ENCODE peak calls at places on chromosomes 1 and 21, in five cellular contexts. L is Peyer's patch, H is left ventricle myocardium inferior, O is cardiac muscle cell, N is dorsolateral prefrontal cortex. Y is an unnamed sample.

GRCh38 chr1:21497466-21498061 is 11.7 kb upstream of the ALPL start:
- DNase-seq in L (no peak), H (no peak), O (peak; percentile 44), N (no peak), Y (no peak)

GRCh38 chr1:78687914-78688313 is 38.3 kb downstream of the IFI44 start:
- DNase-seq in L (no peak), H (no peak), O (no peak), N (no peak), Y (no peak)

GRCh38 chr1:88873737-88874374 is 17.5 kb downstream of the GTF2B start:
- DNase-seq in L (no peak), H (no peak), O (no peak), N (no peak), Y (no peak)

GRCh38 chr1:27603320-27603961 is 503 bp downstream of the AHDC1 start:
- DNase-seq in L (peak; percentile 37), H (peak; percentile 49), O (peak; percentile 64), N (peak; percentile 45), Y (peak; percentile 96)

GRCh38 chr1:23134055-23134454 is 34.6 kb downstream of the LUZP1 start:
- DNase-seq in L (no peak), H (no peak), O (no peak), N (no peak), Y (no peak)

GRCh38 chr1:10561955-10562354 is 87.2 kb downstream of the PEX14 start:
- DNase-seq in L (no peak), H (no peak), O (no peak), N (no peak), Y (no peak)

GRCh38 chr1:209513226-209513625 is 70.3 kb upstream of the CAMK1G start:
- DNase-seq in L (no peak), H (no peak), O (peak; percentile 61), N (no peak), Y (peak; percentile 54)

GRCh38 chr1:58133562-58133961 is 413.0 kb downstream of the OMA1 start:
- DNase-seq in L (no peak), H (no peak), O (no peak), N (no peak), Y (no peak)

GRCh38 chr1:106937104-106937503 is 119.4 kb upstream of the PRMT6 start:
- DNase-seq in L (no peak), H (no peak), O (no peak), N (no peak), Y (no peak)

GRCh38 chr1:26399034-26399433 is 11.6 kb upstream of the LIN28A start:
- DNase-seq in L (no peak), H (no peak), O (no peak), N (no peak), Y (peak; percentile 56)

GRCh38 chr1:30034627-30035521 is 688.5 kb downstream of the MATN1 start:
- DNase-seq in L (no peak), H (no peak), O (no peak), N (peak; percentile 15), Y (no peak)

GRCh38 chr1:21586926-21587601 is 77.8 kb downstream of the ALPL start:
- DNase-seq in L (peak; percentile 18), H (peak; percentile 47), O (peak; percentile 60), N (peak; percentile 60), Y (peak; percentile 100)

GRCh38 chr1:12525311-12526181 is 92.5 kb downstream of the DHRS3 start:
- DNase-seq in L (no peak), H (peak; percentile 35), O (no peak), N (no peak), Y (peak; percentile 72)

GRCh38 chr1:100423832-100424337 is 71.6 kb downstream of the CDC14A start:
- DNase-seq in L (peak; percentile 26), H (no peak), O (no peak), N (no peak), Y (no peak)

GRCh38 chr1:68051475-68051874 is 1.0 kb upstream of the DIRAS3 start:
- DNase-seq in L (no peak), H (peak; percentile 38), O (peak; percentile 78), N (no peak), Y (peak; percentile 91)

GRCh38 chr21:45601551-45601950 is 42.0 kb upstream of the PCBP3 start:
- DNase-seq in L (no peak), H (no peak), O (no peak), N (no peak), Y (peak; percentile 35)

GRCh38 chr1:116847688-116848531 is 61.8 kb upstream of the PTGFRN start:
- DNase-seq in L (no peak), H (peak; percentile 53), O (no peak), N (no peak), Y (no peak)

GRCh38 chr1:241603626-241604337 is 36.4 kb downstream of the CHML start:
- DNase-seq in L (no peak), H (no peak), O (no peak), N (no peak), Y (no peak)

GRCh38 chr1:12636098-12636950 is 7.6 kb upstream of the AADACL4 start:
- DNase-seq in L (no peak), H (peak; percentile 69), O (no peak), N (no peak), Y (peak; percentile 95)

GRCh38 chr1:69569983-69570755 is 2.4 kb downstream of the LRRC7 start:
- DNase-seq in L (no peak), H (no peak), O (peak; percentile 13), N (peak; percentile 22), Y (peak; percentile 62)

GRCh38 chr1:15111597-15111996 is 42.0 kb upstream of the TMEM51 start:
- DNase-seq in L (no peak), H (no peak), O (no peak), N (no peak), Y (peak; percentile 29)

GRCh38 chr1:50279622-50280320 is 143.5 kb downstream of the DMRTA2 start:
- DNase-seq in L (no peak), H (peak; percentile 20), O (peak; percentile 73), N (no peak), Y (no peak)
- TF ChIP-seq CTCF in L (no peak), H (no peak), O (no peak), N (no peak), Y (no peak)

GRCh38 chr1:1941868-1942752 is 23.0 kb upstream of the TMEM52 start:
- DNase-seq in L (no peak), H (no peak), O (no peak), N (no peak), Y (no peak)

GRCh38 chr1:1945782-1946393 is 26.8 kb upstream of the TMEM52 start:
- DNase-seq in L (no peak), H (no peak), O (no peak), N (no peak), Y (no peak)

GRCh38 chr1:1941211-1941841 is 22.2 kb upstream of the TMEM52 start:
- DNase-seq in L (no peak), H (no peak), O (no peak), N (no peak), Y (no peak)

GRCh38 chr1:1943834-1944570 is 24.9 kb upstream of the TMEM52 start:
- DNase-seq in L (peak; percentile 48), H (no peak), O (peak; percentile 73), N (peak; percentile 57), Y (peak; percentile 97)

GRCh38 chr1:1942753-1943656 is 23.9 kb upstream of the TMEM52 start:
- DNase-seq in L (no peak), H (no peak), O (no peak), N (no peak), Y (no peak)
- H3K27ac ChIP-seq in L (no peak overlapping the region), H (no peak overlapping the region), O (no peak overlapping the region), N (no peak overlapping the region), Y (no peak overlapping the region)

GRCh38 chr1:56978819-56979218 is 13.0 kb upstream of the C8B start:
- DNase-seq in L (no peak), H (no peak), O (no peak), N (no peak), Y (no peak)
- TF ChIP-seq CTCF in L (no peak), H (no peak), O (no peak), N (no peak), Y (no peak)

DNA sequence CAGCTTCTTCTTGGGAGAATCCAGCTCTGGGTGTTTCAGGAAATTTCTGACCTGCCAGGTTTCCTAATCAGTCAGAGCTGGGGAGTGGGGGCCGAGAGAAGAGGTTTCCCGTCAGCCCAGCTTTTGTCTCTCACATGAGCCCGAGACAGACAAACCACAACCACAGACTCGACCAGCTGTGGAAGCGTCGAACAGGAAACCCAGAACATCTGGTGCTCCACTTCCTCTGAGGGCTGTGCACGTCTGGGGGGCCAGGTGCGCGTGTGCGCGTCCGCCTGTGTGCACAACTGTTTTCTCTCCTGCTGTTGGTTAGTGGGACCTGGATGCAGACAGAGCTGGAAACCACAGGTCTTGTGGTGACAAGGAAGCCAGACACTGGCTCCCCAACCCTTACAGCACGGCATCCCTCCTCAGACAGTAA is 113.0 kb upstream of the SLC25A33 start:
- DNase-seq in L (peak; percentile 93), H (no peak), O (no peak), N (no peak), Y (no peak)
- H3K27ac ChIP-seq in L (peak overlapping the region; percentile 37), H (no peak overlapping the region), O (no peak overlapping the region), N (no peak overlapping the region), Y (no peak overlapping the region)

GRCh38 chr21:43775190-43775589 is 918 bp downstream of the CSTB start:
- DNase-seq in L (no peak), H (no peak), O (no peak), N (no peak), Y (no peak)

GRCh38 chr21:43774163-43774562 is 1.9 kb downstream of the CSTB start:
- DNase-seq in L (no peak), H (no peak), O (no peak), N (no peak), Y (no peak)

GRCh38 chr21:43778469-43779335 is 2.6 kb upstream of the CSTB start:
- DNase-seq in L (no peak), H (no peak), O (no peak), N (no peak), Y (no peak)

GRCh38 chr21:43777953-43778352 is 1.8 kb upstream of the CSTB start:
- DNase-seq in L (no peak), H (no peak), O (no peak), N (no peak), Y (no peak)

DNA sequence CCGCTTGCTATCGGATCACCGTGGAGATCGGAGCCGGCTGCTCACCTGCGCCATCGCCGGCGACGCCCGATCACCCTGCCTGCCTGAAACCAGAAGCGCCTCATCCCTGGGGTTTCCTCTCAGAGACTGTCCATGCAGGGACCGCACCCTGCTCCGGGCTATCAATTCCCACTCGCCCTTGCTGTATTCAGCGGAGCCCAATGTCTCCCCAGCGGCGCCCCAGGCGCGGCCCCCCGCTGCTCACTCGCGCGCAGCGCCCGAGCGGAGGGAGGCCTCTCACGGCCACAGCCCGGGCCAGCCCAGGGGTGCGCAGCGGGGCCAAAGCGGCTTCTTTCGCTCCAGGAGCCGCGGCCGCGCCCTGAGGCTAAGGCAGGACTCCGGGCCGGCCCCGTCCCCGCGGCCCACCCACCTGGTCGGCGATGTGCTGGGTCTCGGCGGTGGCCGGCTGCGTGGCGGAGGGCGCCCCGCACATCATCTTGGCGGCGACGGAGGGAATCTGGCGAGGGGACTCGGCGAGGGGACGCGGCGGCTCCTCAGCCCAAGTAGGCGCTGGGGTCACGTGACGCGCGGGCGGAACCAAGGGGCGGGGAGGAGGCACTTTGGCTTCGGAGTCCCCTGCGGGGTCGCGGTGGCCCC is at the start of gene CSTB:
- DNase-seq in L (peak; percentile 89), H (peak; percentile 88), O (peak; percentile 92), N (peak; percentile 91), Y (peak; percentile 96)
- TF ChIP-seq CTCF in L (no peak), H (no peak), O (no peak), N (no peak), Y (no peak)

GRCh38 chr1:174791863-174792262 is 207.9 kb upstream of the CACYBP start:
- DNase-seq in L (no peak), H (no peak), O (no peak), N (no peak), Y (no peak)
- H3K27ac ChIP-seq in L (no peak overlapping the region), H (no peak overlapping the region), O (no peak overlapping the region), N (no peak overlapping the region), Y (no peak overlapping the region)

Y was measured in osteoblast.